ENCODE peak calls at places on chromosomes 2 and 18, in eight cellular contexts. Q, W, V, G, D, X, J and S are unnamed samples.

GRCh38 chr2:102241616-102242260 is 54.9 kb downstream of the IL1RL2 start:
- DNase-seq in Q (no peak), W (no peak), V (no peak), G (no peak), D (peak; percentile 55), X (no peak), J (no peak), S (no peak)

GRCh38 chr2:100588071-100588786 is 25.4 kb downstream of the PDCL3 start:
- DNase-seq in Q (peak; percentile 27), W (no peak), V (peak; percentile 34), G (no peak), D (peak; percentile 97), X (peak; percentile 17), J (no peak), S (no peak)

GRCh38 chr18:9335255-9336045 is 877 bp downstream of the TWSG1 start:
- DNase-seq in Q (peak; percentile 45), W (no peak), V (no peak), G (no peak), D (peak; percentile 41), X (no peak), J (no peak), S (no peak)

GRCh38 chr2:118855451-118856279 is 8.2 kb upstream of the EN1 start:
- DNase-seq in Q (peak; percentile 74), W (peak; percentile 92), V (peak; percentile 86), G (peak; percentile 69), D (peak; percentile 33), X (peak; percentile 70), J (peak; percentile 79), S (peak; percentile 72)

GRCh38 chr2:439077-439476 is 151.2 kb upstream of the ALKAL2 start:
- DNase-seq in Q (no peak), W (no peak), V (no peak), G (no peak), D (no peak), X (no peak), J (no peak), S (peak; percentile 24)

GRCh38 chr2:238120463-238121298 is 17.8 kb upstream of the KLHL30 start:
- DNase-seq in Q (peak; percentile 8), W (no peak), V (no peak), G (no peak), D (no peak), X (no peak), J (no peak), S (peak; percentile 73)

GRCh38 chr2:131724019-131724418 is 196.3 kb downstream of the CCDC74A start:
- DNase-seq in Q (peak; percentile 11), W (no peak), V (no peak), G (no peak), D (no peak), X (no peak), J (no peak), S (no peak)

GRCh38 chr2:231332388-231332787 is 63.1 kb upstream of the B3GNT7 start:
- DNase-seq in Q (no peak), W (no peak), V (no peak), G (no peak), D (no peak), X (no peak), J (no peak), S (no peak)

GRCh38 chr2:42031281-42031680 is 16.5 kb upstream of the PKDCC start:
- DNase-seq in Q (no peak), W (no peak), V (no peak), G (no peak), D (no peak), X (no peak), J (no peak), S (no peak)

GRCh38 chr2:239854596-239854995 is 170.5 kb downstream of the NDUFA10 start:
- DNase-seq in Q (peak; percentile 2), W (no peak), V (no peak), G (no peak), D (no peak), X (no peak), J (no peak), S (no peak)

GRCh38 chr2:56184500-56184996 is 758 bp downstream of the CCDC85A start:
- DNase-seq in Q (no peak), W (peak; percentile 39), V (peak; percentile 12), G (peak; percentile 57), D (no peak), X (no peak), J (no peak), S (no peak)

GRCh38 chr2:179260224-179260623 is 4.4 kb downstream of the SESTD1 start:
- DNase-seq in Q (no peak), W (no peak), V (no peak), G (no peak), D (no peak), X (no peak), J (no peak), S (no peak)

GRCh38 chr2:146623771-146624170 is 1221.1 kb upstream of the ACVR2A start:
- DNase-seq in Q (peak; percentile 3), W (no peak), V (no peak), G (no peak), D (peak; percentile 33), X (peak; percentile 25), J (no peak), S (no peak)

GRCh38 chr2:21333694-21334093 is 209.9 kb downstream of the TDRD15 start:
- DNase-seq in Q (no peak), W (no peak), V (no peak), G (no peak), D (no peak), X (no peak), J (no peak), S (no peak)

GRCh38 chr2:24009680-24010476 is at the start of gene MFSD2B:
- DNase-seq in Q (peak; percentile 11), W (no peak), V (no peak), G (no peak), D (peak; percentile 24), X (no peak), J (no peak), S (peak; percentile 20)

GRCh38 chr18:8801263-8801901 is 96.0 kb downstream of the MTCL1 start:
- DNase-seq in Q (peak; percentile 91), W (no peak), V (no peak), G (no peak), D (peak; percentile 93), X (peak; percentile 77), J (no peak), S (no peak)

GRCh38 chr2:190876641-190877040 is 4.0 kb upstream of the GLS start:
- DNase-seq in Q (peak; percentile 37), W (no peak), V (no peak), G (no peak), D (no peak), X (no peak), J (no peak), S (no peak)

GRCh38 chr18:23972416-23972815 is 42.1 kb upstream of the TTC39C start:
- DNase-seq in Q (no peak), W (no peak), V (peak; percentile 70), G (no peak), D (no peak), X (no peak), J (no peak), S (no peak)

GRCh38 chr2:85589982-85590791 is 5.4 kb upstream of the RNF181 start:
- DNase-seq in Q (peak; percentile 100), W (no peak), V (no peak), G (no peak), D (peak; percentile 100), X (peak; percentile 72), J (no peak), S (no peak)

GRCh38 chr2:27306657-27307544 is 1.3 kb downstream of the UCN start:
- DNase-seq in Q (no peak), W (no peak), V (peak; percentile 39), G (no peak), D (no peak), X (no peak), J (no peak), S (peak; percentile 40)

GRCh38 chr2:1082456-1083205 is 132.0 kb downstream of the SNTG2 start:
- DNase-seq in Q (no peak), W (no peak), V (no peak), G (no peak), D (no peak), X (no peak), J (no peak), S (no peak)

GRCh38 chr2:85273732-85274731 is 53.8 kb downstream of the TGOLN2 start:
- DNase-seq in Q (peak; percentile 78), W (no peak), V (peak; percentile 23), G (peak; percentile 77), D (peak; percentile 75), X (no peak), J (no peak), S (peak; percentile 65)